ENCODE peak calls at places on chromosomes 16 and 17, in nine cellular contexts. G is B cell, U is testis, K is tibial nerve, Z is cardiac fibroblast, M is heart right ventricle, W is GM23338, L is H1, B is esophagus muscularis mucosa. P is an unnamed sample.

GRCh38 chr17:16872836-16873653 is 98.9 kb downstream of the TNFRSF13B start:
- DNase-seq in B (no peak), U (peak), W (peak), M (peak), G (no peak), K (no peak), Z (peak), L (no peak), P (no peak)

GRCh38 chr16:18048858-18049257 is 287.7 kb downstream of the NPIPA8 start:
- DNase-seq in W (no peak), Z (no peak), B (peak), M (no peak), U (peak), K (no peak), G (no peak), L (no peak), P (no peak)

GRCh38 chr16:70160388-70160787 is 13.2 kb upstream of the CLEC18C start:
- DNase-seq in L (no peak), G (no peak), U (peak), K (no peak), M (no peak), W (no peak), Z (no peak), B (peak), P (no peak)

GRCh38 chr16:6918661-6919060 is 414.0 kb upstream of the RBFOX1 start:
- DNase-seq in M (no peak), Z (no peak), G (no peak), B (no peak), L (no peak), K (no peak), W (no peak), U (no peak), P (no peak)

GRCh38 chr17:44159519-44160210 is 10.8 kb upstream of the ASB16 start:
- DNase-seq in U (no peak), L (no peak), W (no peak), Z (peak), K (no peak), M (no peak), G (no peak), B (no peak), P (no peak)

GRCh38 chr17:60573139-60573975 is 26.6 kb upstream of the PPM1D start:
- DNase-seq in U (no peak), M (no peak), L (no peak), G (no peak), W (peak), Z (peak), B (no peak), K (no peak), P (no peak)

GRCh38 chr17:47232465-47232864 is 21.2 kb upstream of the ITGB3 start:
- DNase-seq in M (no peak), U (no peak), Z (no peak), W (no peak), K (no peak), B (no peak), L (no peak), G (no peak), P (no peak)

GRCh38 chr16:51524555-51525373 is 373.7 kb upstream of the SALL1 start:
- DNase-seq in Z (peak), B (no peak), W (no peak), U (no peak), M (no peak), L (no peak), G (no peak), K (no peak), P (no peak)

GRCh38 chr17:48603959-48604769 is 622 bp downstream of the HOXB6 start:
- DNase-seq in Z (no peak), L (no peak), G (no peak), M (no peak), W (peak), U (no peak), K (no peak), B (no peak), P (no peak)

DNA sequence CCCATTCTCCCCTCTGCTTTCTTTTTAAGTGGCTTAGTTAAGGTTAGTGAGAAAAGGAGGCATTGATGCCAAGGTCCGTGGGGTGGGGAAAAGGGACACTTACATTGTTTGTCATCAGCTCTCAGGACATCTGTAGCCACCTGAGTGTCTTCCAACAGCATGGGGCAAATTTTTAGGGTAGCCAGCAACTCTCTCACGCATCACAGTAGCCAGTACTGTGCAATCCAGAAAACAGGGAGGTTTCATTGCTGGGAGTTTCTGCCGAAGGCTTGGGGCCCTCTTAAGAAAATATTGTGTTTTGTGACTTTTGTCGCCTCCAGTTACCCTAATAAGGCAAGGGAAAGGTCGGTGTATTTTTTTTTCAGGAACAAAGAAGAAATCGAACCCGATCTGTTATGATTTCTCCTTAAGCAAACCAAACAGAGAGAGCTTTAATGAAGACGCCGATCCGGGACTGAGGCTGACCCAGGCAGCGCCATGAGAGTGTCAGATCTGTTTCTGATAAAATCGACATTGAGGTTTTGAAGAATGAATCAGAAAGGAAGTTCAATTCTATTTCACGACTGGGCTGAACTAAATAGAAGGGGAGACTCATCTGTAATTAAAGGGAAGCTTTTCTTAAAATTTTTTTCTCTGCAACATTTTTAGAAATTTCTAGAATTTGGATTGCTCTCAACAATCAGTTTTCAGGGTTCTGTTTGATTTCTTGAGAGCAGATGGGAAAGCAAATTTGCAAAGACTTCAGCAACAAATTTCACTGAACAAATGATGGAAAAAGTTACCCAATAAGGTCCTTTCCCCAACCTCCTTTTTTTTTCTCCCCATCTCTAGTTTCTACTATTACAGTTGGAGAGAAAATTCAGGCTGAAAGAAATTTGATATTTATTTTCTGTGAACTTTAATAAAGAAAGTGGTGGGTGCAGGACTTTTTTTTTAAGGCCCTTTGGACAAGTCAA is 144.7 kb upstream of the IRX3 start:
- DNase-seq in U (no peak), M (no peak), K (no peak), W (no peak), Z (peak), B (no peak), L (no peak), G (no peak), P (no peak)
- TF ChIP-seq CTCF in U (no peak), M (no peak), K (no peak), W (no peak), Z (no peak), B (no peak), L (no peak), G (no peak), P (no peak)

GRCh38 chr17:39863918-39864746 is at the start of gene IKZF3:
- DNase-seq in Z (peak), M (peak), W (peak), G (peak), U (peak), L (peak), B (no peak), K (no peak), P (peak)
- TF ChIP-seq CTCF in Z (no peak), M (no peak), W (peak), G (peak), U (no peak), L (peak), B (no peak), K (peak), P (peak)

GRCh38 chr16:49348408-49349176 is 25.0 kb upstream of the C16orf78 start:
- DNase-seq in B (no peak), G (no peak), M (no peak), L (no peak), U (no peak), K (no peak), Z (no peak), W (peak), P (no peak)
- TF ChIP-seq CTCF in B (no peak), G (no peak), M (no peak), L (peak), U (no peak), K (no peak), Z (no peak), W (peak), P (no peak)

DNA sequence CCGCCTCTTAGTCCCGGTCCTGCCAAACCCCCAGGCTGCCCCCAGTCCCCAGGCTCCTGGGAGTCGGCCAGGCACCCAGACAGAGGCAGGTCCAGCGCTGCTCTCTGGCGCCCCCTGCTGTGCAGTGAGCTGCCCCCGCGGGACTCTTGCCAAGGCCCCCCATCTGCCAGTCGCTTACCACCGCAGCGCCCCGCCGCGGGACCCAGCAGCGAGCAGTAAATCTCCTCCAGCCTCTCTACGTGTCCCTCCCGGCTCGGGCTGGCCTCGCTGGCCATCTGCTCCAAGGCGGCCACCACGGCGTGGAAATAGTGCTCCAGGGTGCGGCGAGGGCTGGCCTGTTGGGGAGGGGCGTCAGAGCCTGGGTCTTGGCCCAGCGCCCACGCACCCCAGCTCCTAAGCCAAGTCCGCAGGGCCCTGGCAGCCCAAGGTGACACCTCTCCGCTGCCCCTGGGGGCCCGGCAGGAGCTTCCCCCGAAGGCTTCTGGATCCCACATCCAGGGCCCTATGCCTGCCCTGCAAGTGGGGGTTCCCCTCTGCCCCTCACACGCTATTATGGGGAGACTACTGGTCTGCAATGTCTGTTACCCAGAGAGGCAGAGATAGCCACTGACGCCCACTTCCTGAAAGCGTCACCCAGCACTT is 33.7 kb upstream of the MFSD6L start:
- DNase-seq in G (no peak), M (peak), U (peak), W (peak), K (no peak), Z (no peak), B (peak), L (peak), P (no peak)
- TF ChIP-seq CTCF in G (peak), M (no peak), U (no peak), W (peak), K (no peak), Z (peak), B (peak), L (peak), P (peak)

GRCh38 chr16:19851476-19851875 is 33.2 kb downstream of the GPRC5B start:
- DNase-seq in U (no peak), M (peak), Z (no peak), G (no peak), B (no peak), W (no peak), K (no peak), L (no peak), P (no peak)

GRCh38 chr16:19850131-19850817 is 34.4 kb downstream of the GPRC5B start:
- DNase-seq in Z (no peak), M (no peak), B (no peak), L (no peak), W (no peak), G (no peak), U (no peak), K (no peak), P (no peak)

GRCh38 chr16:19853973-19854876 is 30.4 kb downstream of the GPRC5B start:
- DNase-seq in K (no peak), U (no peak), M (no peak), Z (no peak), L (no peak), G (no peak), B (no peak), W (peak), P (no peak)

GRCh38 chr16:19856120-19856519 is 28.5 kb downstream of the GPRC5B start:
- DNase-seq in M (no peak), B (no peak), L (no peak), W (no peak), Z (no peak), U (no peak), G (no peak), K (no peak), P (no peak)

DNA sequence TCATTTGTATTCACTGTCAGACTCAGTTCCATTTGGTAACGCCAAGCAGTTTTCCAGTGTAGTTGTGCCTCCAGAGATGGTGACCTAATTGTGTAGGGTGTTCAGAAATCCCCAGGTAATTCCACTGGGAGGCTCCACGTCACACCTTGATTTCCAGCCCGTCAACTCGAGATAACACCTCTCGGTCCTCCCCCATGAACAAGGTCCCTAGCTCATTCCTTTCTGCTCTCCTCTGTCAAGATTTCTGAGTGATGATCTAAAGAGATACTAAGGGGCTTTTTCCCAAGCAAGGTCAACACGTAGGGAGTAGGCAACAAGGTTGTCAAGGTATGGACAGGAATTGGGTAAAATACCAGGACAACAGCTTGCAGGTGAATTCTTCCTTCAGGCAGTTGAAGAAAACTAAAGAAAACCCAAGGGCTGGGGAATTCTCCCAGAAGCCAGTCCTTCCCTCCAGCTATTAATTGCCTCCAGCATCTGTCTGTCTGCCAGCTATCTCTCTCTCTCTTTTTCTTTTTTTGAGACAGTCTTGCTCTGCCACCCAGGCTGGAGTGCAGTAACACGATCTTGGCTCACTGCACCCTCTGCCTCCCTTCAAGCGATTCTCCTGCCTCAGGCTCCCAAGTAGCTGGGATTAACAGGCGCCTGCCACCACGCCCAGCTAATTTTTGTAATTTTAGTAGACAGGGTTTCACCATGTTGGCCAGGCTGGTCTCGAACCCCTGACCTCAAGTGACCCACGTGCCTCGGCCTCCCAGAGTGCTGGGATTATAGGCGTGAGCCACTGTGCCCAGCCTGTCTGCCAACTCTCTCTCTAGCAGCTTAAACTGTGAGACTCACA is 31.3 kb downstream of the GPRC5B start:
- DNase-seq in B (no peak), W (no peak), U (no peak), G (no peak), Z (no peak), L (no peak), M (no peak), K (no peak), P (no peak)
- TF ChIP-seq CTCF in B (no peak), W (no peak), U (no peak), G (no peak), Z (no peak), L (no peak), M (no peak), K (no peak), P (no peak)

GRCh38 chr17:35087731-35088646 is 24.5 kb upstream of the RFFL start:
- DNase-seq in B (no peak), K (peak), W (peak), U (peak), Z (peak), M (peak), G (peak), L (no peak), P (peak)
- TF ChIP-seq CTCF in B (no peak), K (no peak), W (no peak), U (no peak), Z (no peak), M (no peak), G (no peak), L (no peak), P (no peak)

GRCh38 chr16:30802971-30803370 is 16.0 kb upstream of the ZNF629 start:
- DNase-seq in G (no peak), M (no peak), Z (no peak), B (no peak), K (no peak), W (no peak), L (no peak), U (no peak), P (no peak)

GRCh38 chr16:30793508-30794069 is 6.6 kb upstream of the ZNF629 start:
- DNase-seq in U (no peak), W (no peak), Z (no peak), G (no peak), L (no peak), M (no peak), B (no peak), K (no peak), P (no peak)

GRCh38 chr16:30794634-30795033 is 7.6 kb upstream of the ZNF629 start:
- DNase-seq in K (no peak), U (no peak), Z (no peak), G (no peak), W (no peak), L (no peak), B (no peak), M (no peak), P (no peak)

GRCh38 chr16:30797670-30798309 is 10.8 kb upstream of the ZNF629 start:
- DNase-seq in K (no peak), Z (no peak), M (no peak), W (no peak), U (no peak), B (no peak), G (no peak), L (no peak), P (no peak)
- TF ChIP-seq CTCF in K (no peak), Z (no peak), M (no peak), W (peak), U (no peak), B (no peak), G (no peak), L (peak), P (no peak)

DNA sequence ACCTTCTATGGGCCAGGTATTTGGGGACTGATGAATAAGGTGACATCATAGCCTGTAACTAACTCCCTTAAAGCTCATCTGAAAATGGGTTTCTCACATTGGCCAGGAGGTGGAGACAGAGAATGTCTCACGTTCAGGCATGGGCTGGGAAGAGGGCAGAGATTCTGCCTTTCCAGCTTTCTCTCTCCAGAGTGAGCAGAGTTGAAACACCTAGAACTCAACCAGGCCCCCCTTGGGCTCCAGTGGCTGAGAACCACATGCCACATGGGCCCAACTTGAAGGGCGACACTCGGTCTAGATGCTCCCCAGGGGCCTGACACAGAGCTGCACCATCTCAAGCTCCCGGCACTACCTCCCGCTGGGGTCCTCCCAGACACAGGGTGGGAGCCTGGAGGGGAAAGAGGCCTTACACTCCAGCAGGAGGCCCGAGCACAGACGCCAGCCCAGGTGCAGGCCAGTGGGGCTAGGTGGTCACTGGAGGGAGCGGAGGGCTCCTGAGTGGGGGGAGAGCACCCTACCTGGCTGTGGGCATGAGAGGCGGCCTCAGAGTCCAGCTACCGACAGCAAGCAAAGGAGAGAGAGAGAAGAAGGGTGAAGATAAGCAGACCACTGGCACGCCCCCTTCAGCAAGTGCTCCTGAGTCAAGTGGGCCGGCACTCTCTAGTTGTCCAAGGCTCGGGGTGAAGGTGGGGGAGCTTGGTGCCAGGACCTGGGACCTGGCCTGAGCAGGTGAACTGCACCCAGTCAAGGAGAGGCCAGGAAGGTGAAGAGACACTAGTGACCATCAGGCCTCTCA is 55.9 kb downstream of the MYO18A start:
- DNase-seq in K (peak), L (no peak), Z (peak), U (peak), B (no peak), M (no peak), W (peak), G (no peak), P (no peak)
- TF ChIP-seq CTCF in K (peak), L (peak), Z (peak), U (peak), B (peak), M (peak), W (peak), G (peak), P (peak)

GRCh38 chr16:76195648-76196047 is 81.6 kb upstream of the CNTNAP4 start:
- DNase-seq in L (no peak), B (no peak), U (no peak), W (no peak), G (no peak), M (no peak), Z (no peak), K (no peak), P (no peak)

GRCh38 chr16:76194621-76195015 is 82.6 kb upstream of the CNTNAP4 start:
- DNase-seq in U (no peak), W (no peak), G (no peak), L (no peak), B (no peak), M (no peak), K (no peak), Z (no peak), P (no peak)

GRCh38 chr16:76193851-76194620 is 83.2 kb upstream of the CNTNAP4 start:
- DNase-seq in U (no peak), M (no peak), W (no peak), B (no peak), K (no peak), Z (no peak), G (no peak), L (no peak), P (no peak)

GRCh38 chr16:76190480-76190879 is 86.7 kb upstream of the CNTNAP4 start:
- DNase-seq in B (no peak), U (no peak), W (no peak), G (no peak), L (no peak), Z (no peak), K (no peak), M (no peak), P (no peak)

DNA sequence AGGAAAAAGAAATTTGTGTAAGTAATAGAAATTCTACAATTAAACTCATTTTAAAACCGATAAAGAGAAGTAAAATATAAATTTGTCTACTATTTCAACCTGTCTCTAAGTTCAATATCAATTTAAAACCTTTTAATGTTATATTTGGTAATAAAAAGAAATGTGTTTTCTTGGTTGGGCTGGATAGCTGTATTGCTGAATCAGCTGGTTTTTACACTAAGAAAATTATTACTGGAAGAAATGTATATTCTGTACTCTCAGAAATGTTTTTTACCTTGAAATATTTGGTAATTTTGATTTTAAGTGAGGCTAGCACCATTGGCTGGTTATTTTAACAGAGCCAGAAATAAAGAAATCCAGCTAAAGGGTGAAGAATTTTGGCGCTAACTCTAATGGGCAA is 87.1 kb upstream of the CNTNAP4 start:
- DNase-seq in K (no peak), B (no peak), U (no peak), M (no peak), W (no peak), G (no peak), Z (no peak), L (no peak), P (no peak)
- TF ChIP-seq CTCF in K (no peak), B (no peak), U (no peak), M (no peak), W (no peak), G (no peak), Z (no peak), L (no peak), P (no peak)

P was measured in natural killer cell.